ENCODE peak calls at places on chromosomes 3 and 15, in five cellular contexts. I is cardiac fibroblast, U is neural crest cell, N is dorsolateral prefrontal cortex, L is B cell. H is an unnamed sample.
A peak's percentile ranks its signal among the peaks of the same experiment; 100 is the strongest.

GRCh38 chr3:132822837-132823236 is 100.6 kb upstream of the NPHP3 start:
- DNase-seq in I (no peak), U (no peak), N (no peak), L (no peak), H (no peak)

GRCh38 chr3:21042184-21042583 is 708.8 kb downstream of the ZNF385D start:
- DNase-seq in I (no peak), U (no peak), N (no peak), L (no peak), H (no peak)

GRCh38 chr3:146124141-146124801 is 36.7 kb downstream of the PLOD2 start:
- DNase-seq in I (no peak), U (no peak), N (no peak), L (no peak), H (no peak)

GRCh38 chr3:139638518-139638917 is 39.3 kb downstream of the NMNAT3 start:
- DNase-seq in I (no peak), U (no peak), N (no peak), L (no peak), H (no peak)

GRCh38 chr3:136277634-136278033 is 27.5 kb downstream of the PCCB start:
- DNase-seq in I (no peak), U (no peak), N (no peak), L (no peak), H (no peak)

GRCh38 chr15:70284438-70285214 is 186.9 kb upstream of the TLE3 start:
- DNase-seq in I (no peak), U (no peak), N (no peak), L (peak; percentile 59), H (no peak)

GRCh38 chr15:88274534-88275460 is 18.3 kb upstream of the NTRK3 start:
- DNase-seq in I (peak; percentile 74), U (peak; percentile 82), N (peak; percentile 80), L (peak; percentile 52), H (peak; percentile 80)

GRCh38 chr15:65512807-65513416 is 4.6 kb downstream of the DPP8 start:
- DNase-seq in I (peak; percentile 94), U (no peak), N (peak; percentile 67), L (no peak), H (no peak)

GRCh38 chr3:133843634-133844033 is 38.0 kb downstream of the SRPRB start:
- DNase-seq in I (peak; percentile 29), U (no peak), N (no peak), L (no peak), H (no peak)

GRCh38 chr15:90059208-90059985 is 42.9 kb downstream of the IDH2 start:
- DNase-seq in I (peak; percentile 31), U (no peak), N (no peak), L (peak; percentile 94), H (peak; percentile 88)

GRCh38 chr3:21158801-21159564 is 592.0 kb downstream of the ZNF385D start:
- DNase-seq in I (peak; percentile 18), U (no peak), N (peak; percentile 40), L (no peak), H (no peak)

GRCh38 chr3:194830401-194830800 is 144.7 kb downstream of the FAM43A start:
- DNase-seq in I (no peak), U (no peak), N (no peak), L (no peak), H (no peak)

GRCh38 chr3:3998140-3998977 is 199.1 kb downstream of the LRRN1 start:
- DNase-seq in I (peak; percentile 18), U (peak; percentile 31), N (no peak), L (peak; percentile 38), H (peak; percentile 24)

GRCh38 chr3:79111375-79112052 is 656.3 kb downstream of the ROBO1 start:
- DNase-seq in I (peak; percentile 17), U (no peak), N (no peak), L (no peak), H (no peak)

GRCh38 chr3:43753743-43754142 is 63.0 kb downstream of the ABHD5 start:
- DNase-seq in I (peak; percentile 37), U (no peak), N (no peak), L (no peak), H (no peak)

GRCh38 chr3:112984485-112984884 is 6.3 kb upstream of the GTPBP8 start:
- DNase-seq in I (peak; percentile 39), U (no peak), N (no peak), L (no peak), H (no peak)

GRCh38 chr3:72346526-72346926 is 501.7 kb downstream of the SHQ1 start:
- DNase-seq in I (peak; percentile 96), U (no peak), N (no peak), L (no peak), H (no peak)

GRCh38 chr3:104519468-104519867 is 847.2 kb upstream of the ALCAM start:
- DNase-seq in I (no peak), U (no peak), N (no peak), L (no peak), H (no peak)

GRCh38 chr3:39180183-39180545 is 12.2 kb downstream of the XIRP1 start:
- DNase-seq in I (no peak), U (no peak), N (no peak), L (no peak), H (no peak)

GRCh38 chr15:93040288-93041158 is 48.5 kb downstream of the RGMA start:
- DNase-seq in I (no peak), U (no peak), N (no peak), L (no peak), H (no peak)

GRCh38 chr15:69939513-69940440 is 157.9 kb downstream of the TLE3 start:
- DNase-seq in I (no peak), U (peak; percentile 22), N (peak; percentile 58), L (no peak), H (no peak)

GRCh38 chr3:71903141-71903540 is 118.2 kb upstream of the PROK2 start:
- DNase-seq in I (peak; percentile 17), U (no peak), N (no peak), L (no peak), H (no peak)

GRCh38 chr15:87896926-87897325 is 359.6 kb downstream of the NTRK3 start:
- DNase-seq in I (no peak), U (no peak), N (no peak), L (no peak), H (no peak)

GRCh38 chr3:15903164-15903563 is 105.4 kb upstream of the ANKRD28 start:
- DNase-seq in I (peak; percentile 6), U (no peak), N (no peak), L (no peak), H (no peak)

GRCh38 chr15:89395461-89395875 is 60.8 kb upstream of the POLG start:
- DNase-seq in I (no peak), U (peak; percentile 53), N (no peak), L (no peak), H (no peak)

GRCh38 chr3:95037097-95037496 is 974.2 kb downstream of the NSUN3 start:
- DNase-seq in I (no peak), U (no peak), N (no peak), L (no peak), H (no peak)

GRCh38 chr3:20073068-20073467 is 32.8 kb downstream of the KAT2B start:
- DNase-seq in I (no peak), U (no peak), N (no peak), L (no peak), H (no peak)

GRCh38 chr15:57031605-57032004 is 113.2 kb downstream of the TCF12 start:
- DNase-seq in I (peak; percentile 69), U (no peak), N (peak; percentile 52), L (no peak), H (peak; percentile 13)

GRCh38 chr3:32865364-32865763 is 47.6 kb downstream of the TRIM71 start:
- DNase-seq in I (peak; percentile 48), U (no peak), N (no peak), L (no peak), H (no peak)

GRCh38 chr3:52530918-52531635 is 2.6 kb downstream of the NT5DC2 start:
- DNase-seq in I (no peak), U (no peak), N (peak; percentile 32), L (no peak), H (no peak)

GRCh38 chr3:198032445-198032936 is 72.5 kb downstream of the LMLN start:
- DNase-seq in I (peak; percentile 35), U (no peak), N (no peak), L (no peak), H (no peak)

GRCh38 chr15:54962637-54963036 is 234.1 kb downstream of the RSL24D1 start:
- DNase-seq in I (no peak), U (no peak), N (no peak), L (no peak), H (no peak)

GRCh38 chr3:75192065-75192658 is 472.0 kb upstream of the FRG2C start:
- DNase-seq in I (peak; percentile 56), U (peak; percentile 68), N (no peak), L (peak; percentile 33), H (peak; percentile 29)

DNA sequence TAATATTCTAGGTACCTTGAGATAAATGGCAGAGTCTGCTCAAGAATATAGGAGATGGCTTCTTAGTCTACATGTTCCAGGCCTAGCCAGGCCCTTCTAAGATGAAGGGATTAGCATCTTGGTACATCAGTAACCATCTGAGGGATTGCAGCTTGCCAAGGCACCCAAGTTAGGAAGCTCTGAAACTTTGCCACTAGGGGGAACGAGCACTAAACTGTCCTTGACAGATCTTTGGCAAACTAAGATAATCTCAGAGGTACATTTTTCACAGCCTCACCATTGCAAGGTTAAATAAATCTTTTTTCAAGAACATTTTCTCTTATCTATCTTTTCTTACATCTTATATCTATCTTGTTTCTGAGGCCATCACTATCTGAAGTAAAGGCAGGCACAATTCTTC is 351.2 kb downstream of the RAP2B start:
- DNase-seq in I (peak; percentile 12), U (no peak), N (no peak), L (no peak), H (no peak)
- TF ChIP-seq CTCF in I (peak; percentile 34), U (peak; percentile 40), N (no peak), L (no peak), H (no peak)

GRCh38 chr3:187256217-187256616 is 35.3 kb downstream of the MASP1 start:
- DNase-seq in I (no peak), U (no peak), N (no peak), L (no peak), H (no peak)
- TF ChIP-seq CTCF in I (peak; percentile 9), U (no peak), N (no peak), L (no peak), H (no peak)

GRCh38 chr3:121796970-121797369 is 37.9 kb downstream of the IQCB1 start:
- DNase-seq in I (peak; percentile 3), U (no peak), N (no peak), L (no peak), H (no peak)

GRCh38 chr3:121794264-121794983 is 40.4 kb downstream of the IQCB1 start:
- DNase-seq in I (no peak), U (no peak), N (no peak), L (no peak), H (no peak)

GRCh38 chr3:121793078-121793477 is 41.8 kb downstream of the IQCB1 start:
- DNase-seq in I (no peak), U (no peak), N (no peak), L (peak; percentile 11), H (peak; percentile 32)
- TF ChIP-seq CTCF in I (no peak), U (no peak), N (no peak), L (no peak), H (no peak)

DNA sequence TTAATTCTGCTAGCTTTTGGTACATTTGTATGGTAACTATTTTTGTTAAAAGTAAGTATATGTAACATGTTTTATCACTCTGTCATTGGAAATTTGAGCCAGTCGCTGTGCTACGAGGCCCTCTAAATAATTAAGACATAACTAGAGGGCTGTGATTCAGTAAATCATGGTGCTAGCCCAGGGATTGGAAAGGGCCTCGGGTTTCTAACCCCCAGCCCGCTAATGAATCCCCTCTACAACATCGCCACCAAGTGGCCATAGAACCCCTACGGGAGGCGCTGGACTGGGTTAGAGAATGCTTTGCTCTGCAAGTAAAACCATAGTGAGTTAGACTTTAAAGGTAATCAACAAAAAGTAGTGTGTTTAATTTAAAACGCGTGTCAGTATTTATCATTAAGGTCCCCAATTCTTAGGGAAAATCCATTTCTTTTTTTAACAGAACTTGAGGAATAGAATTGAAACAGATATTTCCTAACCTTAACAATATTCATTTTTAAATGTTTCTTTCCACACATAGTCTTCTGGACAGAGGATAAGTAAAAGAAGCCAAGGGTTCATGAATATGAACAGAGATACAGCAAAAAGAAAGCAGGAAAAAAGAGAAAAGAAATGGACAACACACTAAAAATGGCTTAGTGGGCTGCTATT is 744.7 kb downstream of the EPHA3 start:
- DNase-seq in I (peak; percentile 68), U (peak; percentile 78), N (peak; percentile 34), L (no peak), H (no peak)
- TF ChIP-seq CTCF in I (peak; percentile 66), U (peak; percentile 80), N (peak; percentile 43), L (no peak), H (peak; percentile 9)